ENCODE peak calls at places on chromosome 6, in nine cellular contexts. L is upper lobe of right lung; K is heart right ventricle; P is colonic mucosa; R is effector memory CD4-positive, alpha-beta T cell; F is psoas muscle; T is keratinocyte; B is endothelial cell of umbilical vein; E is aorta. J is an unnamed sample. For H3K9me3 and H3K36me3, the result is how much of the 10 kb centered on the place peaks cover.

GRCh38 chr6:43328528-43328927 is 19.9 kb upstream of the CRIP3 start:
- DNase-seq in E (no peak), B (no peak), F (no peak), K (peak), T (no peak), R (no peak), L (no peak), P (no peak), J (no peak)

GRCh38 chr6:34650823-34651222 is 45.7 kb downstream of the ILRUN start:
- DNase-seq in T (no peak), K (no peak), R (no peak), L (no peak), E (no peak), F (no peak), B (no peak), P (no peak), J (no peak)

GRCh38 chr6:1322725-1323219 is 10.9 kb downstream of the FOXQ1 start:
- DNase-seq in R (no peak), P (no peak), B (no peak), F (no peak), K (no peak), T (no peak), L (no peak), E (no peak), J (no peak)

GRCh38 chr6:158799051-158799792 is 19.9 kb downstream of the EZR start:
- DNase-seq in B (peak), F (no peak), E (no peak), K (no peak), L (no peak), P (peak), T (no peak), R (no peak), J (no peak)

GRCh38 chr6:2712102-2712501 is 38.6 kb downstream of the MYLK4 start:
- DNase-seq in T (no peak), E (no peak), R (no peak), B (no peak), K (no peak), F (peak), L (no peak), P (no peak), J (no peak)

GRCh38 chr6:163001341-163001740 is 273.6 kb downstream of the PACRG start:
- DNase-seq in K (no peak), L (no peak), R (no peak), F (no peak), B (no peak), E (no peak), T (no peak), P (no peak), J (no peak)

GRCh38 chr6:118400582-118400981 is 147.5 kb upstream of the PLN start:
- DNase-seq in B (no peak), F (no peak), R (no peak), P (no peak), T (no peak), K (no peak), E (no peak), L (no peak), J (no peak)

GRCh38 chr6:79168695-79168980 is 65.8 kb downstream of the HMGN3 start:
- DNase-seq in P (no peak), E (no peak), B (no peak), R (no peak), F (no peak), L (no peak), K (no peak), T (no peak), J (no peak)

GRCh38 chr6:101417899-101418298 is 24.4 kb downstream of the GRIK2 start:
- DNase-seq in T (no peak), E (no peak), L (no peak), R (no peak), P (no peak), K (no peak), F (no peak), B (no peak), J (no peak)

DNA sequence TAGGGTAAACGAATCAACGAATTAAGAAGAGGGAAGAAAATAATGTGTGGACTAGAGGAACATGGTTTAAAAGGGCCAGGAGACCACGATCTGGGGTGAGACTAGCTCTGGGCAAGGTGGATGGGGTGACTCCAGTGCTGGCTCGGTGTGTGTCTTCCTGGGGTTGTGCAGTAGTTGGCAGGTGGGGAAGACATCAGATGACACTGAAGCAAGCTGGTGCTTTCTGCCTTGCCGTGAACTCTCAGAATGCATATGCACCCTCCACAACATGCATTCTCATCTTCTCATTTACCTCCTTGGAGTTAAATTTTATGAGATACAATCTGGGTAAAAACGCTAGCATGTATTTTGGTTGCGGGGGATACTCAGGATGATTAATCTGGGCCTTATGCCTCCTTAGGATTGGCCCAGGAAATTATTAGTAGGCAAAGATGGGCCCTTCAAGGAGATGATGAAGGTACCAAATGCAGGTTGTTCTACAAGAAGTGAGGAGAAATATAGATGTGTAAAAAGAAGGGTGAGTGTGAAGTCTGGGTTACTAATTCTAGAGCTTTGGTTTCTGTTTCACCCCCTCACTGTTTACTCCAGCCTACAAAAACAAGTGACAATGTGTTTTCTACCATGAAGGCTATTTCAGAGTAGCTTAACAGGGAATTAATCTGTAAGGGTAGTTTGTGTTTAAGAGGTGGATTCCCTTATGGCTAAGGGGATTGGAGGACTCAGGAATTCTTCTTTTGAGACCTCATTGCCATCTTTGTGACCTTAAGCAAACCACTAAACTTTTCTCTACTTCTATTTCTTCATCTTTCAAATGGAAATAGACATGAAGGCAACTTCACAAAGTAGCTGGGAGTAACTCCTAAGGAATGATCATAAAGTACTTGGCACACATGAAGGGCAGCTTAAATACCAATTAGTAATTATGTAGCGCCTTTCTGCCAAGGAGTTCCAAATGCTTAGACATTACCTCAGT is 71.0 kb upstream of the SUPT3H start:
- DNase-seq in L (no peak), P (no peak), R (no peak), F (no peak), E (no peak), T (no peak), K (no peak), B (no peak), J (no peak)
- H3K27ac ChIP-seq in L (no peak), P (no peak), R (peak), F (no peak), E (no peak), T (no peak), K (no peak), B (no peak), J (no peak)

GRCh38 chr6:110550353-110550752 is 73.9 kb upstream of the SLC22A16 start:
- DNase-seq in K (no peak), L (no peak), B (no peak), T (no peak), E (no peak), F (no peak), R (no peak), P (no peak), J (no peak)

GRCh38 chr6:110552076-110552475 is 75.7 kb upstream of the SLC22A16 start:
- DNase-seq in B (no peak), K (no peak), R (no peak), T (no peak), F (no peak), E (no peak), L (no peak), P (no peak), J (no peak)

GRCh38 chr6:110552901-110553641 is 76.7 kb upstream of the SLC22A16 start:
- DNase-seq in F (no peak), E (no peak), B (no peak), R (no peak), P (no peak), L (no peak), K (no peak), T (no peak), J (no peak)

GRCh38 chr6:110549277-110549676 is 72.9 kb upstream of the SLC22A16 start:
- DNase-seq in T (no peak), K (no peak), E (no peak), R (no peak), F (no peak), L (no peak), B (no peak), P (no peak), J (no peak)

GRCh38 chr6:110551088-110551487 is 74.7 kb upstream of the SLC22A16 start:
- DNase-seq in L (no peak), T (no peak), F (no peak), K (no peak), B (no peak), E (no peak), P (no peak), R (no peak), J (no peak)
- H3K9me3 ChIP-seq in L (under half), T (under half), F (under half), K (under half), B (under half), E (under half), P (under half), R (under half), J (under half)

DNA sequence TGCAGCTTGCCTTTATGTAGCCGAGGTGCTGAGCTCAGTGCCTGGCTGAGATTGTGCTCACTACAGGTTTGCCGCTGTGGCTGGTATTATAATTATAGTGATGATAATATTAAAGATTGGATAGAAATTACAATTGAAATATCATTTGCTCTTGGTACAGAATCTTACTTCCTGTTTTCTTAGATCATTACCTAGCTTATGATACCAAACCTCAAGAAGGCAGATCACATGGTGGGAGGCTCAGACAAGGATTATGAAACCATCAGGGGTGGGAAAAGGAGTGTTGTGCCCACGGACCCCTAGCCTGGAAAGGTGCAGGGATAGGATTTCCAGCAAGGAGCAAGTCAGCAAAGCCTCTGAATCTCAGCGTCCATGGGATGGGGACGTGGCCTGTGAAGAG is 70.6 kb downstream of the IGF2R start:
- DNase-seq in R (no peak), T (no peak), P (no peak), F (no peak), L (no peak), K (no peak), E (no peak), B (no peak), J (no peak)
- H3K36me3 ChIP-seq in R (half or more), T (under half), P (under half), F (under half), L (half or more), K (under half), E (under half), B (under half), J (half or more)

DNA sequence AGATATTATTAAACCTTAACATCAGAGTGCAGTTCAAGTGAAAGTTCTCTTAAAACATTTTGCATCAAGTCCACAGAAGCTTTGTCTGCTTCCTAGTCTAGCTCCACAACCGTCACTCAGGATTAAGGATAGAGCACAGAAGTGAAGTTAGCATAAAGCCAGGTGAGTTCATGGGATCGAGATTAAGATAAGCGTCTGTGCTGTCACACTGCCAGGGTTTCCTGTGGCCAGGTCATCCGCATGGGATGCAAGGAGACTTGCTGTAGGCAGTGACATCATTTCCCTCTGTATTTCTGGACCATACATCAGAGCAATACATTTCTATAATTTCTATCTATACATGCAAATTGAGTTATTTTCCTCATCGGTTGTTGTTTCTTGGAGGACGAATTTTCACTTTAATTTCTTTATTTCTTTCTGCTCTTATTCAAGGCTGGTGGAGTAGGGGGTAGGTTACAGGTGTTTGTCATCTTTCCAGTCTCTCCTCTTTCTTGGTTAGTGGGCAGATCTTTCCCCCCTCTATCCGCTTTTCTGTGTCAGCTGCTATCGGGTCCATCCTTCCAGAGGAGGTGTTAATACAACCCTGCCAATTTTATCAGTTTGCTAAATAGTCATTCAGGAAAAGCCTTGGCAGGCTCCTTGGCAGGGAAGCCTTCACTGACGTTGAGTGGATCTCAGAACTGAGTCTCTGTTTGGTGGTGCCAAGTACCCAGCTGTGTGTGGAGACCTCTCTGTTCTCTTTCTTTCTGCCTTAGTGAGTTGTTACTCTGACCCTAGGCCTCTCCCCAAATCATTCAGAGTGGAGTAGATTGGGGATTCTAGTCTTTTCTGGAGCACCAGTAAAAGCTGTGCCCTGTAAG is 307.6 kb upstream of the MAP3K7 start:
- DNase-seq in B (no peak), P (no peak), L (no peak), R (no peak), K (no peak), T (no peak), E (no peak), F (no peak), J (no peak)
- H3K27ac ChIP-seq in B (no peak), P (no peak), L (no peak), R (no peak), K (no peak), T (no peak), E (no peak), F (no peak), J (no peak)

DNA sequence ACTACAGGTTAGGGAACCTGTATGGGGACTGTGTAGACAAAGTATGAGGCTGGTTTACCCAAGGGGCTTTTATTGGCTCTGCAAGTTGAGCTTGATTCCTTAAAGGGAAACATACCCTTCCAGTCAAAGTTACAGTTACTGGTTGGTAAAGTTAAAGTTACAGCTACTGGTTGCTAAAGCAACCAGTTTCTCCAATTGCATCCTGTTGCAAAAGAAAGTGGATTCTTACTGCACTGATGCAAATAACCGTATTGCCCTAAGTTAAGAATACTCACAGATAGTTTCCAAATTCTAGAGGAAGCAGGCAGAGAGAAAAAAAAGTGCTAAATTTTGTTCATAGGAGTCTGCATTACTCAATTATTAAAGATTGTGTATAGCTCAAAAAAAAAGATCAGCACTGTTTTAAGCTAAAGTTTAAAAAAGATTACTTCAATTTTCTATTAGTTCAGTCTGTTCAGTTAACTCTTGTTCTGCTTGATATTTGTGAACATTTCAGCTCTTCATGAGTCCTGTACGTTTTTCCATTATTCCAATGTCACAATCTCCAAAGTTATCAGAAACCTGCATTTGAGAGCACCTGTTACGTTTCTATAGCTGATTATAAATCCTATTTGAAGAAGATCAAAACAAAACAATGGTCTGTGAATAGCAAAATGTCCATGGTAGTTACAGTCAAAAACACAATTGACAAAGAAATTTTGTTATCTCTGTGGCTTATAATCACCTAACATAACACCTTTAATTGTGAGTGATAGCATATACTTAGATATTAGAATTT is 8.6 kb upstream of the IL22RA2 start:
- DNase-seq in L (no peak), K (no peak), E (no peak), F (no peak), B (no peak), T (no peak), R (no peak), P (no peak), J (no peak)
- H3K9me3 ChIP-seq in L (under half), K (half or more), E (under half), F (under half), B (under half), T (under half), R (under half), P (under half), J (under half)

DNA sequence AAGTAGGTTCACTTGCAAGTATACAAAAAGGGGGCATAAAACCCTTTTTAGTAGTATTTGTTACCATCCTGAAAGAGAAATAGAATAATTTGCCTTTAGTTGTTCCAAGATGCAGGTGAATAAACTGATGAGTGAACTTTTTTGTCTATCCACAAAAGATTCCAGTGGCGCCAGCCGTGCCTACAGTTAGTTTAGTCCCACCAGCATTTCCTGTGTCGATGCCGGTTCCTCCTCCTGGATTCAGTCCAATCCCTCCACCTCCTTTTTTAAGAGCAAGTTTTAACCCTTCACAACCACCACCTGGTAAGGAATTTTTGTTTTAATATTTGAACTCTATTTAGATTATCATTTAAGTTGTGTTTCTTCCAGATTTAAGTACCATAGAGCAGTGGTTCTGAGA is 90.9 kb downstream of the SCAF8 start:
- DNase-seq in E (no peak), P (no peak), T (no peak), F (no peak), L (no peak), B (peak), K (no peak), R (no peak), J (no peak)
- H3K36me3 ChIP-seq in E (under half), P (under half), T (under half), F (under half), L (half or more), B (under half), K (under half), R (half or more), J (under half)